ENCODE peak calls at places on chromosomes 7 and 10, in eight cellular contexts. X is prostate gland, V is H9, C is A549, G is astrocyte of the spinal cord, L is psoas muscle, U is upper lobe of right lung, I is Peyer's patch. K is an unnamed sample.
A peak's percentile ranks its signal among the peaks of the same experiment; 100 is the strongest.

GRCh38 chr7:13911920-13912319 is 77.5 kb downstream of the ETV1 start:
- DNase-seq in G (no peak), V (no peak), L (no peak), I (no peak), C (no peak), X (no peak), U (no peak), K (no peak)

GRCh38 chr10:80405636-80406035 is 2.7 kb upstream of the PRXL2A start:
- DNase-seq in G (peak; percentile 56), U (no peak), L (no peak), C (no peak), I (no peak), X (no peak), V (no peak), K (no peak)

GRCh38 chr7:1026721-1027151 is 17.6 kb upstream of the GPR146 start:
- DNase-seq in G (no peak), I (no peak), V (no peak), C (no peak), U (no peak), X (no peak), L (peak; percentile 39), K (no peak)

GRCh38 chr10:78931333-78932083 is 137.3 kb upstream of the ZMIZ1 start:
- DNase-seq in G (peak; percentile 96), V (no peak), I (peak; percentile 65), U (peak; percentile 54), C (no peak), X (no peak), L (peak; percentile 84), K (no peak)

GRCh38 chr10:93080350-93081046 is 6.8 kb downstream of the CYP26A1 start:
- DNase-seq in X (no peak), I (peak; percentile 77), L (no peak), G (peak; percentile 44), V (peak; percentile 75), U (no peak), C (peak; percentile 87), K (peak; percentile 70)

GRCh38 chr10:124511205-124512039 is 49.8 kb downstream of the LHPP start:
- DNase-seq in L (peak; percentile 15), X (no peak), U (no peak), V (no peak), I (no peak), G (no peak), C (no peak), K (no peak)

GRCh38 chr10:116132716-116133420 is 140.1 kb downstream of the GFRA1 start:
- DNase-seq in L (no peak), X (no peak), C (no peak), G (no peak), U (no peak), V (no peak), I (no peak), K (no peak)

GRCh38 chr10:17239671-17240460 is 11.8 kb downstream of the VIM start:
- DNase-seq in V (no peak), I (no peak), L (no peak), C (no peak), G (no peak), U (no peak), X (no peak), K (no peak)

GRCh38 chr10:59234814-59235429 is 58.5 kb downstream of the PHYHIPL start:
- DNase-seq in G (peak; percentile 51), U (no peak), X (peak; percentile 11), V (no peak), C (no peak), L (no peak), I (peak; percentile 49), K (no peak)

GRCh38 chr7:115561341-115562110 is 469.0 kb downstream of the TFEC start:
- DNase-seq in U (no peak), V (no peak), I (no peak), L (no peak), X (no peak), G (peak; percentile 91), C (no peak), K (no peak)

GRCh38 chr7:76065016-76065612 is 17.2 kb downstream of the MDH2 start:
- DNase-seq in I (no peak), G (no peak), C (no peak), X (no peak), L (no peak), V (no peak), U (no peak), K (no peak)

GRCh38 chr10:126014309-126014708 is 117.9 kb downstream of the FANK1 start:
- DNase-seq in X (no peak), U (no peak), I (no peak), C (no peak), G (peak; percentile 93), L (no peak), V (no peak), K (no peak)

GRCh38 chr10:77973276-77973675 is 46.7 kb upstream of the DLG5 start:
- DNase-seq in L (no peak), V (no peak), I (no peak), G (no peak), U (no peak), X (no peak), C (no peak), K (no peak)

GRCh38 chr10:18319628-18320027 is 179.4 kb downstream of the CACNB2 start:
- DNase-seq in U (no peak), X (no peak), G (no peak), I (no peak), V (no peak), L (no peak), C (no peak), K (no peak)

GRCh38 chr7:90326500-90326899 is 5.4 kb upstream of the FAM237B start:
- DNase-seq in C (no peak), U (no peak), G (no peak), V (no peak), X (no peak), I (no peak), L (no peak), K (no peak)

GRCh38 chr10:106795619-106796018 is 368.9 kb downstream of the SORCS1 start:
- DNase-seq in V (peak; percentile 42), G (no peak), I (no peak), U (no peak), C (no peak), X (no peak), L (no peak), K (no peak)
- TF ChIP-seq CTCF in V (peak; percentile 85), G (no peak), I (peak; percentile 44), U (peak; percentile 49), C (no peak), X (no peak), L (peak; percentile 7), K (peak; percentile 83)

DNA sequence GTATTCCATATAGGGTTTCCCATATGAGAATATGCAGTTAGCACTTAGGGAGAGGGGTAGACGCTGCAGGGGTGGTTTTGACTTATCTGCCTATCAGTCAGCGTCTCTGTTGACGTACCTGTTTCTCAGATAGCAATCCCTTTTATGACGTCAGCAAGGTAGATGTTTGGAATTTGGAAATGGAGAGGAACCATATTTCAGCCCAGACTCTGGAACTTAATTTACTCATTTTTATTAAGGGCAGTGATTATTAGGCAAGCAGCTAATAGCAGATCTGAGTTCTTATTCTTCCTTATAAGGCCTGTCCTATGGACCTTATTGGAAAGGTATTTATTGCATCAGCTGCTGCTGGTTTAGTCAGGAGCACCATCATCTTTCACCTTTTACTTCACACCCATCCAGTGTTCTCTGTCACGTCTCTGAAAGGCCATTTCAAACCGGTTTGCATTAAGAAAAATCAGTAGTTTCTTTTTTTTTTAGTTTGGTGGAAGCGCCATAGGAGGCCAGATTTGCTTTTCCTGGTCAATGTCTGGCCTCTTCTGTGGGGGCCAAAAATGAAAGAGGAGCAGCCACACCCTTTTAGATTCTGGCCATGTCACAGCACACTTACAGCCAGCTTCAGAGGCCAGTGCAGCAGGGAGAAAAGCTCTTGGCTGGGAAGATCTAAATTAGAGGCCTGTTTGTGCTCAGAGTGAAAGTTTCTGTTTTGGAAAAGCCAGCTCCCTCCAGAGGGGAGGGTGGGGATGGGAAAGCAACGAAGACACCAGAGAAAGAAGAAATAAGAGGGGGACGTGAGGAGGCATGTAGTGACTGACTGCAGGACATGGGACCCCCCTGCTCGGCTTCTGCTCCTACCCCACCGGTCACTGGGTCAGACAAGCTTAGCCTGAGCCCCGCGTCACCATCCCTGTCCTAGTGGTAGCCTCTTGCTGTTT is 146.3 kb downstream of the TCF7L2 start:
- DNase-seq in G (no peak), C (no peak), U (no peak), X (no peak), I (no peak), L (peak; percentile 59), V (peak; percentile 3), K (no peak)
- TF ChIP-seq CTCF in G (peak; percentile 10), C (no peak), U (no peak), X (no peak), I (no peak), L (no peak), V (no peak), K (no peak)

GRCh38 chr7:32943654-32944030 is 13.6 kb upstream of the FKBP9 start:
- DNase-seq in I (no peak), G (no peak), X (no peak), U (no peak), L (no peak), V (no peak), C (no peak), K (no peak)

GRCh38 chr7:32947420-32947983 is 9.7 kb upstream of the FKBP9 start:
- DNase-seq in G (no peak), U (no peak), X (no peak), L (no peak), C (no peak), I (no peak), V (no peak), K (no peak)

GRCh38 chr7:32941181-32941995 is 15.9 kb upstream of the FKBP9 start:
- DNase-seq in L (no peak), X (no peak), I (no peak), C (no peak), U (no peak), G (peak; percentile 13), V (peak; percentile 41), K (no peak)

GRCh38 chr7:32941996-32942782 is 15.1 kb upstream of the FKBP9 start:
- DNase-seq in L (peak; percentile 81), I (peak; percentile 81), V (peak; percentile 45), X (peak; percentile 42), C (peak; percentile 32), U (peak; percentile 92), G (peak; percentile 46), K (peak; percentile 40)

DNA sequence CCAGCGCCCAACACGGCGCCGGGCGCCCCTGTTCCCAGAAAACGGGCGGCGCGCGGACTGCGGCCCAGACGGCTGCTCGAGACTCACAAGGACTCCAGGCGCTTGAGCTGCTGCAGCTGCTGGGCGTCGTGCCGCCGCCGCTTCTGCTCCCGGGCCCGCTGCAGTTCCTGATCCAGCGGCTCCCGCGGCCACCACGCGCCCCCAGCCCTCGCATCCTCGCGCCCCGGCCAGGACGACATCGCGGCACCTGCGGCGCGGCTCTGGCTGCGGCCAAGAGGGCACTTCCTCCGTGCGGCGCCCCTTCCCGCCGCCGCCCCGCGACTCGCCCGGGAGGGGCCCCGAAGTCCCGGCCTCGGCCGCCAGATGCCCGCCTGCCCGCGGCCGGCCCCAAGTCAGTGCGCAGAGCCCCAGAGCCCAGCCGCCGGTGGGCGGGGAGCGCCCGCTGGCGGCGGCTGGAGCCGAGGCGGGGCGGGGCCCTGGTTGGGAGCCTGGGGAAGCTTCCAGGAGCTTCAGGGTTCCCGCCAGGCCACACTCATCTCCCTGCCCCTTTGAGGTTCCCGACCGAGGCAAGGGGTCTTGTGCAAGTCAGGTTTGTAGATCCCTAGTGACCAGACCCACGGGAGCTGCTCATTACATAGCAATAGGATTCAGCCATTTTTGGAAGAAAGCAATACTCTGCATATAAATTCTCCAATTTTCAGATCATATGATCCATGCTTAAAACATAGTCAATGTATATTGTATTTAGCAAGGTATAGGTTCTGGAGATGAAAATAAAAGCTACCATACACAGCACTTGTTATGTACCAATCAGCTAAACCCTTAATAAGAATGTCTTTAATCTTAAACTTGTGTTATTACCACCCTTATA is 14.2 kb upstream of the FKBP9 start:
- DNase-seq in V (peak; percentile 82), I (peak; percentile 88), U (peak; percentile 93), C (peak; percentile 89), G (peak; percentile 78), X (peak; percentile 67), L (peak; percentile 90), K (peak; percentile 88)
- TF ChIP-seq CTCF in V (peak; percentile 56), I (peak; percentile 79), U (peak; percentile 56), C (peak; percentile 74), G (peak; percentile 57), X (peak; percentile 76), L (peak; percentile 70), K (peak; percentile 65)

GRCh38 chr7:29377718-29378117 is 183.1 kb downstream of the CHN2 start:
- DNase-seq in V (no peak), U (no peak), L (no peak), X (peak; percentile 78), I (no peak), G (no peak), C (no peak), K (no peak)
- TF ChIP-seq CTCF in V (no peak), U (no peak), L (no peak), X (no peak), I (peak; percentile 3), G (no peak), C (no peak), K (no peak)

K was measured in type B pancreatic cell.